ENCODE peak calls at places on chromosomes 2 and 18, in nine cellular contexts. One of them, this sample, is unnamed.

GRCh38 chr2:65845442-65846182 is 413.2 kb upstream of the SPRED2 start:
- DNase-seq in cardiac fibroblast: no peak
- DNase-seq in GM12864: no peak
- DNase-seq in K562: no peak
- DNase-seq in neural crest cell: no peak
- DNase-seq in WTC11: no peak
- DNase-seq in spleen: no peak
- DNase-seq in GM20000: no peak
- DNase-seq in HFF-Myc: no peak
- DNase-seq in this sample: no peak

GRCh38 chr18:35276276-35276675 is 13.8 kb downstream of the ZSCAN30 start:
- DNase-seq in cardiac fibroblast: no peak
- DNase-seq in GM12864: no peak
- DNase-seq in K562: no peak
- DNase-seq in neural crest cell: no peak
- DNase-seq in WTC11: peak; percentile 57
- DNase-seq in spleen: no peak
- DNase-seq in GM20000: no peak
- DNase-seq in HFF-Myc: no peak
- DNase-seq in this sample: no peak

GRCh38 chr18:47772374-47773248 is 157.8 kb downstream of the SMAD2 start:
- DNase-seq in cardiac fibroblast: peak; percentile 80
- DNase-seq in GM12864: no peak
- DNase-seq in K562: peak; percentile 47
- DNase-seq in neural crest cell: peak; percentile 43
- DNase-seq in WTC11: peak; percentile 91
- DNase-seq in spleen: peak; percentile 87
- DNase-seq in GM20000: peak; percentile 71
- DNase-seq in HFF-Myc: no peak
- DNase-seq in this sample: peak; percentile 69

GRCh38 chr2:235698028-235698427 is 204.2 kb downstream of the AGAP1 start:
- DNase-seq in cardiac fibroblast: no peak
- DNase-seq in GM12864: no peak
- DNase-seq in K562: no peak
- DNase-seq in neural crest cell: no peak
- DNase-seq in WTC11: no peak
- DNase-seq in spleen: no peak
- DNase-seq in GM20000: no peak
- DNase-seq in HFF-Myc: no peak
- DNase-seq in this sample: no peak

GRCh38 chr2:191699341-191699945 is 21.5 kb downstream of the NABP1 start:
- DNase-seq in cardiac fibroblast: peak; percentile 33
- DNase-seq in GM12864: no peak
- DNase-seq in K562: no peak
- DNase-seq in neural crest cell: no peak
- DNase-seq in WTC11: no peak
- DNase-seq in spleen: no peak
- DNase-seq in GM20000: no peak
- DNase-seq in HFF-Myc: no peak
- DNase-seq in this sample: no peak

GRCh38 chr18:5973079-5973478 is 77.8 kb upstream of the TMEM200C start:
- DNase-seq in cardiac fibroblast: no peak
- DNase-seq in GM12864: no peak
- DNase-seq in K562: no peak
- DNase-seq in neural crest cell: no peak
- DNase-seq in WTC11: no peak
- DNase-seq in spleen: no peak
- DNase-seq in GM20000: no peak
- DNase-seq in HFF-Myc: no peak
- DNase-seq in this sample: no peak

GRCh38 chr2:186572705-186573104 is 17.2 kb upstream of the ITGAV start:
- DNase-seq in cardiac fibroblast: no peak
- DNase-seq in GM12864: no peak
- DNase-seq in K562: no peak
- DNase-seq in neural crest cell: no peak
- DNase-seq in WTC11: no peak
- DNase-seq in spleen: no peak
- DNase-seq in GM20000: no peak
- DNase-seq in HFF-Myc: no peak
- DNase-seq in this sample: no peak

GRCh38 chr2:150480971-150481830 is 6.3 kb downstream of the RND3 start:
- DNase-seq in cardiac fibroblast: peak; percentile 31
- DNase-seq in GM12864: no peak
- DNase-seq in K562: no peak
- DNase-seq in neural crest cell: no peak
- DNase-seq in WTC11: no peak
- DNase-seq in spleen: no peak
- DNase-seq in GM20000: no peak
- DNase-seq in HFF-Myc: no peak
- DNase-seq in this sample: no peak

GRCh38 chr2:226079677-226080076 is 680.2 kb downstream of the NYAP2 start:
- DNase-seq in cardiac fibroblast: peak; percentile 93
- DNase-seq in GM12864: no peak
- DNase-seq in K562: no peak
- DNase-seq in neural crest cell: no peak
- DNase-seq in WTC11: no peak
- DNase-seq in spleen: no peak
- DNase-seq in GM20000: no peak
- DNase-seq in HFF-Myc: peak; percentile 79
- DNase-seq in this sample: no peak

GRCh38 chr2:200592414-200593075 is 6.7 kb downstream of the AOX1 start:
- DNase-seq in cardiac fibroblast: peak; percentile 51
- DNase-seq in GM12864: no peak
- DNase-seq in K562: no peak
- DNase-seq in neural crest cell: no peak
- DNase-seq in WTC11: no peak
- DNase-seq in spleen: no peak
- DNase-seq in GM20000: no peak
- DNase-seq in HFF-Myc: peak; percentile 19
- DNase-seq in this sample: no peak

GRCh38 chr18:41058351-41059125 is 896.5 kb upstream of the PIK3C3 start:
- DNase-seq in cardiac fibroblast: no peak
- DNase-seq in GM12864: no peak
- DNase-seq in K562: no peak
- DNase-seq in neural crest cell: no peak
- DNase-seq in WTC11: no peak
- DNase-seq in spleen: no peak
- DNase-seq in GM20000: no peak
- DNase-seq in HFF-Myc: no peak
- DNase-seq in this sample: no peak

GRCh38 chr2:151299940-151300539 is 10.6 kb upstream of the NMI start:
- DNase-seq in cardiac fibroblast: no peak
- DNase-seq in GM12864: no peak
- DNase-seq in K562: no peak
- DNase-seq in neural crest cell: no peak
- DNase-seq in WTC11: no peak
- DNase-seq in spleen: no peak
- DNase-seq in GM20000: no peak
- DNase-seq in HFF-Myc: no peak
- DNase-seq in this sample: no peak

GRCh38 chr2:45497355-45497754 is 113.7 kb downstream of the SRBD1 start:
- DNase-seq in cardiac fibroblast: peak; percentile 42
- DNase-seq in GM12864: peak; percentile 42
- DNase-seq in K562: no peak
- DNase-seq in neural crest cell: no peak
- DNase-seq in WTC11: no peak
- DNase-seq in spleen: no peak
- DNase-seq in GM20000: peak; percentile 40
- DNase-seq in HFF-Myc: no peak
- DNase-seq in this sample: no peak

GRCh38 chr18:63161728-63162195 is 157.8 kb downstream of the BCL2 start:
- DNase-seq in cardiac fibroblast: peak; percentile 87
- DNase-seq in GM12864: peak; percentile 97
- DNase-seq in K562: peak; percentile 8
- DNase-seq in neural crest cell: no peak
- DNase-seq in WTC11: no peak
- DNase-seq in spleen: peak; percentile 87
- DNase-seq in GM20000: peak; percentile 74
- DNase-seq in HFF-Myc: peak; percentile 71
- DNase-seq in this sample: no peak

GRCh38 chr18:59067873-59068272 is 71.8 kb upstream of the SEC11C start:
- DNase-seq in cardiac fibroblast: peak; percentile 55
- DNase-seq in GM12864: no peak
- DNase-seq in K562: no peak
- DNase-seq in neural crest cell: no peak
- DNase-seq in WTC11: peak; percentile 43
- DNase-seq in spleen: no peak
- DNase-seq in GM20000: no peak
- DNase-seq in HFF-Myc: no peak
- DNase-seq in this sample: no peak

GRCh38 chr2:190984595-190984994 is 29.4 kb downstream of the STAT1 start:
- DNase-seq in cardiac fibroblast: peak; percentile 86
- DNase-seq in GM12864: no peak
- DNase-seq in K562: no peak
- DNase-seq in neural crest cell: no peak
- DNase-seq in WTC11: no peak
- DNase-seq in spleen: no peak
- DNase-seq in GM20000: no peak
- DNase-seq in HFF-Myc: no peak
- DNase-seq in this sample: no peak

DNA sequence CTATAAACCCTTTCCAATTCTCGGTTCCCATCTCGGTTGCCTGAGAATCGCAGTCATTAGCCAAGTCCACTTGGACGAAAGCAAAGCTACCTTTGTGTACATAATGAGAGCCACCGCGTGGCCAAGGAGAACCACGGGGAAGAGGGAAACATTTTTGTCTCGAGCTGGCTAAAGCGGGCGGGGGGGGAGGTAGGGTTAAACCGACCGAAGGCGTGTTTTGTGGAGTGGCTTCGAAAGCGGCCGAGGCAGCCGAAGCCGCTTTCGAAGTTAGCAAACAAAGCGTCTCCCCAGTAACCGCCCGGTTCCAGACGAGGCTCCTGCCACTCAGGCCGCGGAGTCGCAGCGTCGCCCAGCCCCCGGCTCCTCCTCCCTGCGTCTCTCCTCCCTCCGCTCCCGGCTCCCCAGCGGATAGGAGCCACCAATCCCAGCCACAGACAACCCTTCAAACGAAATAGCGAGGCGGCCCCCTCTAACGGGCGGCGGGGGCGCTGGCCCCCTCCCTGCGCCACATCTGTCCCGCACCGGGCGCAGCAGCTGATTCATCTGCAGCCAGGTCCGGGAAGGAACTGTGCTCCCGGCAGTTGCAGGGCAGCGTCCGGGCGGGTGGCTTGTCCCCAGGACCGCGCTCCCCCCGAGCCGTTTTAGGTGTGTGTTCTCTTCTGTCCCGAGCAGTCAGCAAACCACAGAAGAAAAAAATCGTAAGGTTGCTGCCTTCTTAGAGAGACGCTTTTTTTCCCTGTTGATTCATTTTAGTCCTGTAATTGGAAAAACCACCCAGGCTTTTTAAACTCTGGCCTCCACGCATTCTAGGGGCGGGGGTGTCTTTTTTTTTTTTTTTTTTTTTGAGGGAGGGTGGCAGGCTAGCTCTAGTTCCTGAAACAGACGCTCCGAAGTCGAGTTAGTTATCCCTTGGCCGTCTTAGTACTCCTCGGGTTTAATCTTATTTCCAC is 1.8 kb upstream of the TGIF1 start:
- DNase-seq in cardiac fibroblast: peak; percentile 98
- DNase-seq in GM12864: no peak
- DNase-seq in K562: peak; percentile 85
- DNase-seq in neural crest cell: peak; percentile 84
- DNase-seq in WTC11: peak; percentile 97
- DNase-seq in spleen: peak; percentile 96
- DNase-seq in GM20000: peak; percentile 84
- DNase-seq in HFF-Myc: peak; percentile 91
- DNase-seq in this sample: peak; percentile 91
- TF ChIP-seq CTCF in cardiac fibroblast: no peak
- TF ChIP-seq CTCF in GM12864: peak; percentile 5
- TF ChIP-seq CTCF in K562: no peak
- TF ChIP-seq CTCF in neural crest cell: peak; percentile 23
- TF ChIP-seq CTCF in WTC11: no peak
- TF ChIP-seq CTCF in spleen: no peak
- TF ChIP-seq CTCF in GM20000: peak; percentile 0
- TF ChIP-seq CTCF in HFF-Myc: no peak
- TF ChIP-seq CTCF in this sample: no peak

DNA sequence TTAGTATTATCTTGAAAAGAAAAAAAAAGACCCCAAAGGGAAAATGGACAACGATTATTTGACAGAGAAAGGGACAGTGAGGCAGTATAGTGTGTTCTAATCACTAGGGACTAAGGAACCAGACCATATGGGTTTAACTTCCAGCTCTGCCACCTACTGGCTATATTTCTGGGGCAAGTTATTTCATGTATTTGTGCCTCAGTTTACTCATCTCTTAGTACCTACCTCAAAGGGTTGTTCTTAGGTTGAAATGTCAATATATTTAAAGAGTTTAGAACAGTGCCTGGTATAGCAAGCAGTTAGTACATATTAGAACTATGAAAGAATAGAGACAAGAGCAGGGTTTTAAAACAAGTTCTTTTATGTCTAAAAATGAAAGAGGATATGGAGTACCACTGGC is 42.7 kb downstream of the PRKD3 start:
- DNase-seq in cardiac fibroblast: no peak
- DNase-seq in GM12864: no peak
- DNase-seq in K562: no peak
- DNase-seq in neural crest cell: no peak
- DNase-seq in WTC11: no peak
- DNase-seq in spleen: no peak
- DNase-seq in GM20000: no peak
- DNase-seq in HFF-Myc: no peak
- DNase-seq in this sample: no peak
- TF ChIP-seq CTCF in cardiac fibroblast: peak; percentile 0
- TF ChIP-seq CTCF in GM12864: peak; percentile 9
- TF ChIP-seq CTCF in K562: peak; percentile 17
- TF ChIP-seq CTCF in neural crest cell: no peak
- TF ChIP-seq CTCF in WTC11: no peak
- TF ChIP-seq CTCF in spleen: no peak
- TF ChIP-seq CTCF in GM20000: no peak
- TF ChIP-seq CTCF in HFF-Myc: no peak
- TF ChIP-seq CTCF in this sample: no peak

DNA sequence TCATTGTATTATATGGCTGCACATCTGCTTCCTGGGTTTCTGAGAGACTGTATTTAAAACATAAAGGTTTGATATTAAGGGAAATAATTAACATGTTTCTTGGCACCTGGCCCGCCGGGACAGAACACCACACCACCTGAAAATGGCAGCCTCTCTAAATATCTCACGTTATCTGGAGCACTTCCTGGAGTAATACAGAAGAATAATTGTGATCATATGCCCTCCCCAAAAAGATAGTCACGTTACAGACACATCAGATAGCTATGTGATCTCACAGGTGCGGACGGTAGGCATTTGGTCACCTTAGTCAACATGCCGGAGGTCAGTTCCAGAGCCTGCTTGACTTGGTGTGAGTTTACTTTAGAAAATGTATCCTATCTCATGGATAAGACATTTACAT is 586.2 kb upstream of the SALL3 start:
- DNase-seq in cardiac fibroblast: no peak
- DNase-seq in GM12864: no peak
- DNase-seq in K562: no peak
- DNase-seq in neural crest cell: no peak
- DNase-seq in WTC11: no peak
- DNase-seq in spleen: no peak
- DNase-seq in GM20000: no peak
- DNase-seq in HFF-Myc: no peak
- DNase-seq in this sample: no peak
- TF ChIP-seq CTCF in cardiac fibroblast: no peak
- TF ChIP-seq CTCF in GM12864: no peak
- TF ChIP-seq CTCF in K562: no peak
- TF ChIP-seq CTCF in neural crest cell: no peak
- TF ChIP-seq CTCF in WTC11: no peak
- TF ChIP-seq CTCF in spleen: no peak
- TF ChIP-seq CTCF in GM20000: no peak
- TF ChIP-seq CTCF in HFF-Myc: no peak
- TF ChIP-seq CTCF in this sample: no peak

GRCh38 chr2:240579771-240580614 is 6.5 kb upstream of the CAPN10 start:
- DNase-seq in cardiac fibroblast: peak; percentile 94
- DNase-seq in GM12864: peak; percentile 81
- DNase-seq in K562: no peak
- DNase-seq in neural crest cell: no peak
- DNase-seq in WTC11: peak; percentile 77
- DNase-seq in spleen: peak; percentile 92
- DNase-seq in GM20000: peak; percentile 74
- DNase-seq in HFF-Myc: peak; percentile 86
- DNase-seq in this sample: no peak
- TF ChIP-seq CTCF in cardiac fibroblast: no peak
- TF ChIP-seq CTCF in GM12864: peak; percentile 73
- TF ChIP-seq CTCF in K562: peak; percentile 66
- TF ChIP-seq CTCF in neural crest cell: no peak
- TF ChIP-seq CTCF in WTC11: peak; percentile 42
- TF ChIP-seq CTCF in spleen: peak; percentile 67
- TF ChIP-seq CTCF in GM20000: peak; percentile 69
- TF ChIP-seq CTCF in HFF-Myc: no peak
- TF ChIP-seq CTCF in this sample: no peak

This sample was measured in mesothelial cell of epicardium.